ENCODE peak calls at places on chromosomes 6 and 20, in four cellular contexts. Q, M, Z and D are unnamed samples.
A peak's percentile ranks its signal among the peaks of the same experiment; 100 is the strongest.

GRCh38 chr20:50296450-50297375 is 106.1 kb downstream of the CEBPB start:
- DNase-seq in Q (peak; percentile 50), M (no peak), Z (no peak), D (no peak)

GRCh38 chr6:80148220-80148619 is 41.7 kb downstream of the BCKDHB start:
- DNase-seq in Q (no peak), M (no peak), Z (no peak), D (no peak)

GRCh38 chr6:35310265-35310831 is 12.7 kb downstream of the DEF6 start:
- DNase-seq in Q (no peak), M (no peak), Z (no peak), D (no peak)

GRCh38 chr6:3035397-3035796 is 32.9 kb upstream of the RIPK1 start:
- DNase-seq in Q (no peak), M (no peak), Z (no peak), D (no peak)

GRCh38 chr6:164207024-164207423 is 792.5 kb downstream of the QKI start:
- DNase-seq in Q (no peak), M (no peak), Z (no peak), D (no peak)

GRCh38 chr6:39263299-39264037 is 34.2 kb upstream of the KCNK5 start:
- DNase-seq in Q (no peak), M (no peak), Z (no peak), D (no peak)

GRCh38 chr20:56911946-56912345 is 282.8 kb downstream of the TFAP2C start:
- DNase-seq in Q (no peak), M (no peak), Z (no peak), D (no peak)

GRCh38 chr6:104638841-104639290 is 220.9 kb downstream of the HACE1 start:
- DNase-seq in Q (peak; percentile 21), M (no peak), Z (no peak), D (no peak)

GRCh38 chr6:22657341-22657985 is 88.1 kb downstream of the HDGFL1 start:
- DNase-seq in Q (no peak), M (no peak), Z (no peak), D (no peak)

GRCh38 chr20:46552460-46553420 is 2.3 kb upstream of the OCSTAMP start:
- DNase-seq in Q (no peak), M (no peak), Z (no peak), D (no peak)

GRCh38 chr6:151018035-151018434 is 152.5 kb downstream of the MTHFD1L start:
- DNase-seq in Q (no peak), M (no peak), Z (no peak), D (no peak)

GRCh38 chr6:106309766-106310373 is 15.7 kb downstream of the ATG5 start:
- DNase-seq in Q (no peak), M (no peak), Z (no peak), D (no peak)

GRCh38 chr6:116100419-116101297 is at the start of gene NT5DC1:
- DNase-seq in Q (peak; percentile 89), M (no peak), Z (peak; percentile 60), D (peak; percentile 80)

GRCh38 chr6:129555206-129555832 is 154.7 kb downstream of the ARHGAP18 start:
- DNase-seq in Q (no peak), M (peak; percentile 38), Z (no peak), D (no peak)

GRCh38 chr20:56628015-56628872 is 862 bp upstream of the TFAP2C start:
- DNase-seq in Q (peak; percentile 7), M (no peak), Z (no peak), D (peak; percentile 28)

GRCh38 chr6:137202078-137202477 is 17.1 kb downstream of the IFNGR1 start:
- DNase-seq in Q (no peak), M (no peak), Z (no peak), D (no peak)

GRCh38 chr6:113585246-113585645 is 271.9 kb upstream of the MARCKS start:
- DNase-seq in Q (no peak), M (no peak), Z (no peak), D (no peak)

GRCh38 chr6:65760285-65760684 is 53.3 kb upstream of the EYS start:
- DNase-seq in Q (no peak), M (no peak), Z (no peak), D (no peak)

GRCh38 chr6:41917528-41917927 is 3.4 kb downstream of the MED20 start:
- DNase-seq in Q (peak; percentile 80), M (peak; percentile 78), Z (peak; percentile 90), D (peak; percentile 46)

GRCh38 chr20:17749979-17750721 is 50.4 kb downstream of the BANF2 start:
- DNase-seq in Q (peak; percentile 57), M (no peak), Z (peak; percentile 53), D (peak; percentile 23)

GRCh38 chr6:169046483-169047192 is 207.0 kb downstream of the THBS2 start:
- DNase-seq in Q (no peak), M (no peak), Z (peak; percentile 39), D (peak; percentile 78)

GRCh38 chr6:125904871-125905270 is 51.7 kb upstream of the HINT3 start:
- DNase-seq in Q (peak; percentile 68), M (no peak), Z (no peak), D (peak; percentile 88)

GRCh38 chr20:32112862-32113261 is 3.3 kb downstream of the TM9SF4 start:
- DNase-seq in Q (peak; percentile 48), M (no peak), Z (no peak), D (no peak)

GRCh38 chr6:53484409-53485280 is 60.3 kb downstream of the GCLC start:
- DNase-seq in Q (peak; percentile 93), M (no peak), Z (peak; percentile 70), D (no peak)

GRCh38 chr6:26045046-26045938 is 41.9 kb upstream of the HFE start:
- DNase-seq in Q (peak; percentile 95), M (peak; percentile 82), Z (peak; percentile 97), D (peak; percentile 81)

GRCh38 chr20:39849664-39850063 is 839.4 kb downstream of the MAFB start:
- DNase-seq in Q (peak; percentile 93), M (peak; percentile 83), Z (peak; percentile 89), D (peak; percentile 100)

GRCh38 chr6:43203029-43203717 is 21.2 kb downstream of the CUL9 start:
- DNase-seq in Q (no peak), M (no peak), Z (no peak), D (no peak)

GRCh38 chr6:107331409-107332386 is 127.7 kb downstream of the PDSS2 start:
- DNase-seq in Q (no peak), M (no peak), Z (no peak), D (no peak)

GRCh38 chr20:49386848-49387605 is 95.4 kb downstream of the KCNB1 start:
- DNase-seq in Q (no peak), M (no peak), Z (no peak), D (no peak)

GRCh38 chr6:142301421-142302391 is at the start of gene ADGRG6:
- DNase-seq in Q (peak; percentile 21), M (no peak), Z (no peak), D (peak; percentile 56)

GRCh38 chr6:108581932-108582500 is 21.3 kb downstream of the FOXO3 start:
- DNase-seq in Q (no peak), M (no peak), Z (no peak), D (no peak)

GRCh38 chr6:13687917-13688351 is 23.7 kb downstream of the RANBP9 start:
- DNase-seq in Q (no peak), M (no peak), Z (no peak), D (no peak)

GRCh38 chr6:161400650-161401049 is 126.8 kb upstream of the AGPAT4 start:
- DNase-seq in Q (no peak), M (no peak), Z (no peak), D (no peak)

GRCh38 chr20:47784599-47785320 is 521 bp downstream of the SULF2 start:
- DNase-seq in Q (peak; percentile 13), M (no peak), Z (no peak), D (peak; percentile 39)

GRCh38 chr6:47484616-47485015 is 7.0 kb downstream of the CD2AP start:
- DNase-seq in Q (no peak), M (peak; percentile 37), Z (peak; percentile 60), D (no peak)

GRCh38 chr6:84554069-84554468 is 210.3 kb downstream of the TBX18 start:
- DNase-seq in Q (no peak), M (no peak), Z (no peak), D (no peak)
- H3K4me3 ChIP-seq in Q (no peak overlapping the region), M (no peak overlapping the region), Z (no peak overlapping the region), D (no peak overlapping the region)

GRCh38 chr6:28653876-28654275 is 128.2 kb downstream of the GPX5 start:
- DNase-seq in Q (no peak), M (no peak), Z (no peak), D (no peak)

GRCh38 chr6:28646650-28647049 is 121.0 kb downstream of the GPX5 start:
- DNase-seq in Q (no peak), M (no peak), Z (no peak), D (no peak)

GRCh38 chr6:28651161-28651560 is 125.5 kb downstream of the GPX5 start:
- DNase-seq in Q (no peak), M (no peak), Z (peak; percentile 20), D (no peak)

GRCh38 chr6:28648035-28648877 is 122.6 kb downstream of the GPX5 start:
- DNase-seq in Q (peak; percentile 52), M (peak; percentile 49), Z (peak; percentile 78), D (peak; percentile 41)

GRCh38 chr6:28648878-28649375 is 123.2 kb downstream of the GPX5 start:
- DNase-seq in Q (no peak), M (no peak), Z (peak; percentile 7), D (peak; percentile 34)
- H3K27me3 ChIP-seq in Q (no peaks in the 10 kb centered on the region), M (no peaks in the 10 kb centered on the region), Z (no peaks in the 10 kb centered on the region), D (no peaks in the 10 kb centered on the region)

GRCh38 chr6:30131947-30132497 is 3.9 kb upstream of the TRIM40 start:
- DNase-seq in Q (no peak), M (no peak), Z (no peak), D (no peak)

GRCh38 chr6:30129270-30129669 is 6.7 kb upstream of the TRIM40 start:
- DNase-seq in Q (no peak), M (no peak), Z (no peak), D (no peak)

GRCh38 chr6:30129818-30130679 is 5.9 kb upstream of the TRIM40 start:
- DNase-seq in Q (no peak), M (no peak), Z (no peak), D (no peak)

GRCh38 chr6:30127238-30128093 is 8.5 kb upstream of the TRIM40 start:
- DNase-seq in Q (no peak), M (no peak), Z (no peak), D (no peak)

DNA sequence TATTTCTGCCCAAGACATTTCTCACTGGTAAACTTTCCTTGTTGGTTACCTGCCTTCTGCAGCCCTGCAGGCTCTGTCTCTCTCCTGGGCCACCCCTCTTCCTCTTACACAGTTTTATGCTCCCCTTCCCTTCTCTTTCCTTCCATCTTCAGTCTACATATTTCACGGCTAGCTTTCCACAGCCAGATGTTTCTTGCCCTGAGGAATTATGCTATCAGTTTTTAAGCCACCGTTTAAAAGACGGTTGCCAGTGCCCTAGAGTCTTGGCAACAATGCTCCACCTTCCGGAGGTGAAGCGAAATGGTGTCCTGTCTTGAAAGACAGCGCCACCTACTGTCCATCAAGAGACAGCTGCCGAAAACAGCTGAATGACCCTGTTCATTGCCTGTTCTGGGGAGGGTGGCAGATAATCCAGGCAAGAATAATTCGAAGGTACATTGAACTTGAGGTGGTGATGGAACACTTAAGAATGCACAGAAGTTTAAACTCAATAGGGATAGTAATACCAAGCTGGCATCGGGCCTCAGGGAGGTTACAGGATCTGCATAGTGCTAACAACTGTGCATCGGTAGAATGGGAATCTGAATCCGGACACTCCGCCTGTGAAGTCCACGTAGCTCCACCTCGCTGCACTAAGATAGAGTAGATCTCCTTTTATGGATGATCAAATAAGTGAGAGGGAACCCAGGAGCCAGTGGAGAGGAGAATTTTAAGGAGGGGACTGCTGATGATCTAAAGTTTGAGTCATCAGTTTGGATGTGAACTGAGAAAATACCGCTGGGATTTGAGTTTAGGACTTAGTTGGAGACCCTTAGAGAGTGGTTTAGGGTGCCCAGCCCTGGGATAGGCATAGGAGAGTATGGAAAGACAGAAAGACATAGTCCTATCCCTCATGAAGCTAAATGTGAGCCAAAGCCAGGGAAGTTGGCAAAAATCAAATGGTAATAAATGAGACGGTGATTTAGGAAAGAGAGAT is 4.8 kb upstream of the TRIM40 start:
- DNase-seq in Q (peak; percentile 85), M (peak; percentile 64), Z (peak; percentile 68), D (peak; percentile 61)
- H3K4me3 ChIP-seq in Q (no peak overlapping the region), M (no peak overlapping the region), Z (no peak overlapping the region), D (no peak overlapping the region)

GRCh38 chr6:143522034-143522600 is 10.6 kb upstream of the FUCA2 start:
- DNase-seq in Q (no peak), M (no peak), Z (no peak), D (no peak)
- H3K27me3 ChIP-seq in Q (no peaks in the 10 kb centered on the region), M (peaks cover 17% of the 10 kb centered on the region), Z (peaks cover 2% of the 10 kb centered on the region), D (no peaks in the 10 kb centered on the region)